ENCODE peak calls at places on chromosomes 3 and 15, in seven cellular contexts. W is right lobe of liver; B is adrenal gland; N is CD8-positive, alpha-beta T cell; C is suprapubic skin; L is H9; M is A549. P is an unnamed sample.
A peak's percentile ranks its signal among the peaks of the same experiment; 100 is the strongest.

GRCh38 chr3:147191795-147192385 is 214.5 kb downstream of the ZIC4 start:
- DNase-seq in L (peak; percentile 59), N (no peak), W (peak; percentile 50), C (no peak), M (peak; percentile 73), B (no peak), P (no peak)

GRCh38 chr3:172201136-172201989 is 162.0 kb downstream of the FNDC3B start:
- DNase-seq in L (no peak), W (peak; percentile 82), N (no peak), M (peak; percentile 46), C (peak; percentile 91), B (peak; percentile 91), P (peak; percentile 69)

GRCh38 chr15:64773606-64774555 is 1.5 kb downstream of the RBPMS2 start:
- DNase-seq in N (no peak), C (no peak), M (no peak), L (no peak), B (no peak), W (no peak), P (no peak)

GRCh38 chr15:74129411-74130088 is 836 bp upstream of the ISLR2 start:
- DNase-seq in W (no peak), C (no peak), B (no peak), L (peak; percentile 73), M (no peak), N (no peak), P (no peak)

GRCh38 chr3:50278868-50279224 is at the start of gene LSMEM2:
- DNase-seq in L (no peak), M (no peak), B (no peak), W (no peak), N (no peak), C (no peak), P (no peak)

GRCh38 chr3:179829391-179829790 is 176.6 kb downstream of the USP13 start:
- DNase-seq in W (no peak), M (no peak), L (peak; percentile 38), B (no peak), N (no peak), C (no peak), P (no peak)

GRCh38 chr3:21020681-21021080 is 730.3 kb downstream of the ZNF385D start:
- DNase-seq in M (no peak), N (no peak), B (no peak), L (no peak), C (no peak), W (no peak), P (no peak)

GRCh38 chr3:161266731-161267150 is 45.6 kb downstream of the NMD3 start:
- DNase-seq in M (peak; percentile 22), C (no peak), N (no peak), W (no peak), L (no peak), B (no peak), P (no peak)

GRCh38 chr3:128080323-128080898 is 28.2 kb downstream of the SEC61A1 start:
- DNase-seq in C (no peak), L (no peak), B (peak; percentile 49), M (peak; percentile 59), N (no peak), W (peak; percentile 3), P (no peak)

GRCh38 chr15:29945943-29946591 is 123.8 kb upstream of the TJP1 start:
- DNase-seq in B (no peak), L (no peak), W (no peak), N (no peak), M (no peak), C (no peak), P (no peak)

GRCh38 chr3:2354702-2355101 is 256.0 kb downstream of the CNTN4 start:
- DNase-seq in C (no peak), N (no peak), B (no peak), L (peak; percentile 43), W (no peak), M (peak; percentile 1), P (no peak)

GRCh38 chr3:134496481-134497071 is 10.7 kb downstream of the CEP63 start:
- DNase-seq in C (no peak), M (no peak), W (no peak), B (no peak), L (no peak), N (no peak), P (no peak)

GRCh38 chr3:172557515-172558220 is 34.4 kb upstream of the TNFSF10 start:
- DNase-seq in M (no peak), B (no peak), L (no peak), N (no peak), C (no peak), W (no peak), P (no peak)

GRCh38 chr15:66595937-66596545 is 30.2 kb upstream of the LCTL start:
- DNase-seq in L (no peak), W (no peak), N (no peak), C (no peak), B (no peak), M (no peak), P (no peak)

GRCh38 chr15:51931638-51932037 is 39.9 kb downstream of the LEO1 start:
- DNase-seq in M (no peak), C (no peak), N (no peak), L (no peak), B (no peak), W (no peak), P (no peak)

GRCh38 chr3:31422237-31422636 is 110.5 kb upstream of the STT3B start:
- DNase-seq in M (no peak), C (no peak), B (no peak), L (no peak), W (no peak), N (no peak), P (no peak)

GRCh38 chr15:55912982-55913381 is 80.4 kb downstream of the NEDD4 start:
- DNase-seq in B (no peak), W (no peak), M (no peak), L (no peak), C (no peak), N (no peak), P (no peak)

GRCh38 chr3:187936676-187937075 is 191.4 kb upstream of the BCL6 start:
- DNase-seq in N (no peak), M (no peak), B (no peak), W (no peak), L (no peak), C (no peak), P (no peak)

GRCh38 chr3:78801923-78802587 is 965.7 kb downstream of the ROBO1 start:
- DNase-seq in B (no peak), W (no peak), L (no peak), M (no peak), C (no peak), N (no peak), P (no peak)

GRCh38 chr15:99909914-99910313 is 176.7 kb upstream of the LYSMD4 start:
- DNase-seq in W (no peak), M (peak; percentile 52), C (no peak), N (no peak), L (peak; percentile 70), B (no peak), P (no peak)
- TF ChIP-seq CTCF in W (no peak), M (peak; percentile 38), C (no peak), N (no peak), L (peak; percentile 71), B (no peak), P (peak; percentile 12)

GRCh38 chr15:88932271-88932874 is 19.2 kb upstream of the MFGE8 start:
- DNase-seq in L (no peak), M (no peak), C (no peak), B (peak; percentile 65), N (no peak), W (no peak), P (no peak)
- H3K27ac ChIP-seq in L (no peak overlapping the region), M (no peak overlapping the region), C (peak overlapping the region; percentile 1), B (no peak overlapping the region), N (no peak overlapping the region), W (no peak overlapping the region), P (peak overlapping the region; percentile 47)

GRCh38 chr15:84764585-84764984 is 16.2 kb downstream of the ZNF592 start:
- DNase-seq in M (no peak), W (no peak), L (no peak), N (no peak), C (no peak), B (no peak), P (no peak)
- H3K4me1 ChIP-seq in M (peaks cover 39% of the 10 kb centered on the region), W (peaks cover 2% of the 10 kb centered on the region), L (no peaks in the 10 kb centered on the region), N (peaks cover 30% of the 10 kb centered on the region), C (peaks cover 24% of the 10 kb centered on the region), B (peaks cover 41% of the 10 kb centered on the region), P (peaks cover 30% of the 10 kb centered on the region)

GRCh38 chr3:1087066-1087555 is 5.7 kb upstream of the CNTN6 start:
- DNase-seq in B (peak; percentile 83), W (no peak), M (no peak), L (no peak), C (no peak), N (no peak), P (peak; percentile 74)
- TF ChIP-seq CTCF in B (peak; percentile 61), W (no peak), M (no peak), L (peak; percentile 44), C (no peak), N (no peak), P (peak; percentile 37)

GRCh38 chr15:67979281-67979680 is 74.8 kb upstream of the PIAS1 start:
- DNase-seq in L (no peak), N (no peak), C (no peak), M (no peak), W (no peak), B (no peak), P (no peak)

GRCh38 chr15:67977690-67978089 is 76.4 kb upstream of the PIAS1 start:
- DNase-seq in C (no peak), B (no peak), N (no peak), M (no peak), L (no peak), W (no peak), P (no peak)

GRCh38 chr15:67981848-67982247 is 72.3 kb upstream of the PIAS1 start:
- DNase-seq in M (no peak), C (no peak), N (no peak), B (no peak), W (no peak), L (no peak), P (no peak)

GRCh38 chr15:67980171-67980570 is 73.9 kb upstream of the PIAS1 start:
- DNase-seq in C (no peak), L (no peak), M (no peak), B (no peak), W (no peak), N (no peak), P (no peak)

DNA sequence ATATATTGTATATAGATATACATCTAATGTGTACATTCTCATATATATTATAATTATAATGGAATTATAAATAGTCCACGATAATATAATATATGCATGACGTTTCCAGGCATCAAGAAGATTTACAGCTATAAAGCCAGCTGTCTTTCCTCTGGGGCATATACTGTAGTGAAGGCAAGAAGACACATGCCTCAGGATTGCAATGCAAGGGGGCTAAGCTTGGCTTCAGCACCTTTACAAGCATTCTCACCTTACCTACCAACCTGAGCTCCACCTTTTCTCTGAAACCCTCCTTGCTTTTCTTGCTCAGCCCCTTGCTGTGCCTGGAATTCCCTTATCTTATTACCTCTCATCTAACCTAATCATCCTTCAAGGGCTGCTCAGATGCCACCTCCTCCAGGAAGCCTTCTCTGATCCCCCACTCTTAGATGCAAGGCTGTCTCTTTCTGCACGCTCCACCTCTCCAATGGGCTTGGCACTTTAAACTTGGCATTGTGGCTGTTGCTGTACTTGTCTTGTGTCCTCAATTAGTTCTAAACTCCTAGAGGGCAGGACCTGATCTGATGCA is 72.9 kb upstream of the PIAS1 start:
- DNase-seq in B (no peak), W (no peak), C (no peak), M (no peak), L (no peak), N (no peak), P (no peak)
- H3K27ac ChIP-seq in B (no peak overlapping the region), W (no peak overlapping the region), C (no peak overlapping the region), M (no peak overlapping the region), L (no peak overlapping the region), N (no peak overlapping the region), P (no peak overlapping the region)

GRCh38 chr15:38687340-38687739 is 122.7 kb upstream of the RASGRP1 start:
- DNase-seq in W (no peak), N (no peak), C (no peak), M (no peak), B (no peak), L (no peak), P (no peak)
- H3K4me1 ChIP-seq in W (no peaks in the 10 kb centered on the region), N (peaks cover 89% of the 10 kb centered on the region), C (no peaks in the 10 kb centered on the region), M (no peaks in the 10 kb centered on the region), B (no peaks in the 10 kb centered on the region), L (no peaks in the 10 kb centered on the region), P (no peaks in the 10 kb centered on the region)